ENCODE peak calls at places on chromosome 2, in ten cellular contexts. T is mucosa of gallbladder; P is sigmoid colon; J is NCI-H1092 treated with DMSO at 0.1 percent for 48 hours; A is NCI-H748 treated with DMSO at 0.1 percent for 48 hours; R is KBM-7; S is GM12892; F is left cardiac atrium; W is head of caudate nucleus; C is activated CD8-positive, alpha-beta memory T cell treated with anti-CD3 and anti-CD28 coated beads, Interleukin-2, amount 50 U/mL, for 4 hours. G is an unnamed sample.

GRCh38 chr2:191001624-191002023 is 12.3 kb downstream of the STAT1 start:
- DNase-seq in T (no peak), P (no peak), J (no peak), A (no peak), R (no peak), S (no peak), F (no peak), W (no peak), C (no peak), G (no peak)

GRCh38 chr2:46067501-46068292 is 229.5 kb upstream of the EPAS1 start:
- DNase-seq in T (no peak), P (no peak), J (no peak), A (no peak), R (no peak), S (no peak), F (no peak), W (no peak), C (no peak), G (no peak)

GRCh38 chr2:106695919-106696318 is 190.0 kb downstream of the ST6GAL2 start:
- DNase-seq in T (no peak), P (no peak), J (no peak), A (peak; percentile 1), R (no peak), S (no peak), F (no peak), W (no peak), C (no peak), G (no peak)

GRCh38 chr2:128734521-128735295 is 416.0 kb upstream of the HS6ST1 start:
- DNase-seq in T (no peak), P (no peak), J (no peak), A (no peak), R (peak; percentile 91), S (no peak), F (no peak), W (no peak), C (no peak), G (no peak)

GRCh38 chr2:84302513-84303412 is 156.3 kb downstream of the SUCLG1 start:
- DNase-seq in T (peak; percentile 36), P (no peak), J (peak; percentile 54), A (peak; percentile 31), R (peak; percentile 66), S (peak; percentile 35), F (no peak), W (peak; percentile 68), C (peak; percentile 16), G (peak; percentile 22)

GRCh38 chr2:206937519-206937918 is 1.8 kb upstream of the CPO start:
- DNase-seq in T (no peak), P (no peak), J (no peak), A (no peak), R (no peak), S (no peak), F (no peak), W (no peak), C (no peak), G (no peak)

GRCh38 chr2:165610591-165611029 is 141.1 kb downstream of the CSRNP3 start:
- DNase-seq in T (no peak), P (no peak), J (no peak), A (no peak), R (peak; percentile 16), S (no peak), F (no peak), W (no peak), C (no peak), G (no peak)

GRCh38 chr2:17162721-17163120 is 355.5 kb downstream of the RAD51AP2 start:
- DNase-seq in T (no peak), P (no peak), J (peak; percentile 34), A (peak; percentile 41), R (no peak), S (no peak), F (no peak), W (no peak), C (no peak), G (no peak)

GRCh38 chr2:60868589-60869273 is 12.6 kb upstream of the REL start:
- DNase-seq in T (no peak), P (no peak), J (no peak), A (no peak), R (no peak), S (no peak), F (no peak), W (no peak), C (no peak), G (no peak)

GRCh38 chr2:174878537-174879147 is 114.4 kb upstream of the CHRNA1 start:
- DNase-seq in T (peak; percentile 20), P (no peak), J (peak; percentile 37), A (no peak), R (no peak), S (no peak), F (peak; percentile 29), W (no peak), C (no peak), G (peak; percentile 22)

GRCh38 chr2:20106746-20107145 is 55.3 kb upstream of the LAPTM4A start:
- DNase-seq in T (no peak), P (no peak), J (no peak), A (no peak), R (no peak), S (no peak), F (peak; percentile 44), W (peak; percentile 30), C (peak; percentile 36), G (no peak)

GRCh38 chr2:55033921-55034320 is 16.3 kb downstream of the RTN4 start:
- DNase-seq in T (no peak), P (no peak), J (no peak), A (no peak), R (no peak), S (no peak), F (no peak), W (no peak), C (no peak), G (no peak)

GRCh38 chr2:71923143-71923525 is 224.5 kb downstream of the CYP26B1 start:
- DNase-seq in T (no peak), P (no peak), J (no peak), A (no peak), R (no peak), S (no peak), F (no peak), W (no peak), C (no peak), G (no peak)

GRCh38 chr2:55268288-55268906 is 634 bp downstream of the MTIF2 start:
- DNase-seq in T (no peak), P (no peak), J (no peak), A (no peak), R (no peak), S (no peak), F (no peak), W (no peak), C (no peak), G (peak; percentile 47)

GRCh38 chr2:39689876-39690275 is 24.2 kb downstream of the TMEM178A start:
- DNase-seq in T (no peak), P (no peak), J (no peak), A (no peak), R (no peak), S (no peak), F (no peak), W (no peak), C (no peak), G (no peak)

GRCh38 chr2:159445307-159445706 is 158.8 kb upstream of the WDSUB1 start:
- DNase-seq in T (no peak), P (no peak), J (no peak), A (no peak), R (no peak), S (no peak), F (no peak), W (no peak), C (no peak), G (no peak)

GRCh38 chr2:9972621-9973445 is 21.3 kb downstream of the GRHL1 start:
- DNase-seq in T (no peak), P (no peak), J (no peak), A (no peak), R (no peak), S (no peak), F (no peak), W (peak; percentile 68), C (no peak), G (no peak)

GRCh38 chr2:37851428-37851827 is 73.7 kb upstream of the RMDN2 start:
- DNase-seq in T (no peak), P (no peak), J (no peak), A (no peak), R (no peak), S (no peak), F (no peak), W (no peak), C (no peak), G (no peak)

GRCh38 chr2:10434885-10435419 is 13.2 kb downstream of the ODC1 start:
- DNase-seq in T (peak; percentile 65), P (peak; percentile 85), J (peak; percentile 58), A (peak; percentile 70), R (peak; percentile 89), S (peak; percentile 86), F (peak; percentile 78), W (peak; percentile 77), C (peak; percentile 70), G (peak; percentile 65)

GRCh38 chr2:239309398-239310245 is 91.2 kb downstream of the HDAC4 start:
- DNase-seq in T (no peak), P (peak; percentile 70), J (no peak), A (no peak), R (no peak), S (no peak), F (no peak), W (peak; percentile 9), C (no peak), G (no peak)

GRCh38 chr2:85353876-85354285 is 447 bp downstream of the RETSAT start:
- DNase-seq in T (peak; percentile 48), P (peak; percentile 79), J (no peak), A (no peak), R (no peak), S (no peak), F (peak; percentile 68), W (peak; percentile 35), C (no peak), G (peak; percentile 19)

GRCh38 chr2:232386490-232386739 is 7.9 kb downstream of the ALPP start:
- DNase-seq in T (no peak), P (no peak), J (no peak), A (no peak), R (no peak), S (no peak), F (no peak), W (no peak), C (no peak), G (no peak)

GRCh38 chr2:107001964-107002696 is 116.2 kb upstream of the ST6GAL2 start:
- DNase-seq in T (no peak), P (no peak), J (no peak), A (no peak), R (no peak), S (no peak), F (no peak), W (no peak), C (no peak), G (no peak)